ENCODE peak calls at places on chromosomes 7 and 10, in eight cellular contexts. D, X, N, B, G, Y, T and S are unnamed samples.
A peak's percentile ranks its signal among the peaks of the same experiment; 100 is the strongest.

GRCh38 chr10:132904814-132905649 is 37.3 kb downstream of the CFAP46 start:
- DNase-seq in G (no peak), D (no peak), X (no peak), N (no peak), T (no peak), Y (peak; percentile 37), B (peak; percentile 2), S (no peak)

GRCh38 chr7:1454471-1455065 is 4.7 kb downstream of the MICALL2 start:
- DNase-seq in D (no peak), B (peak; percentile 42), G (no peak), Y (no peak), X (no peak), T (no peak), N (no peak), S (no peak)

GRCh38 chr10:107740962-107741690 is 576.6 kb upstream of the SORCS1 start:
- DNase-seq in Y (no peak), G (peak; percentile 32), X (no peak), B (no peak), D (no peak), N (no peak), T (no peak), S (no peak)

GRCh38 chr7:30163231-30163894 is 28.6 kb downstream of the MTURN start:
- DNase-seq in N (no peak), Y (peak; percentile 82), B (no peak), T (no peak), X (no peak), G (peak; percentile 94), D (no peak), S (no peak)

GRCh38 chr7:114206688-114207087 is 207.9 kb upstream of the FOXP2 start:
- DNase-seq in T (no peak), N (no peak), G (no peak), Y (no peak), D (no peak), X (no peak), B (no peak), S (no peak)

GRCh38 chr7:25940086-25940906 is 211.7 kb upstream of the NFE2L3 start:
- DNase-seq in T (no peak), D (no peak), B (no peak), Y (no peak), G (peak; percentile 76), N (no peak), X (no peak), S (no peak)

GRCh38 chr10:127123626-127124025 is 72.8 kb downstream of the INSYN2A start:
- DNase-seq in G (no peak), D (no peak), N (no peak), Y (no peak), T (no peak), X (no peak), B (no peak), S (no peak)

GRCh38 chr10:70634011-70634410 is 31.5 kb upstream of the PRF1 start:
- DNase-seq in G (peak; percentile 82), D (no peak), B (no peak), X (no peak), Y (no peak), T (no peak), N (no peak), S (no peak)

GRCh38 chr10:28331821-28332220 is 29.0 kb upstream of the MPP7 start:
- DNase-seq in N (no peak), B (no peak), D (no peak), T (no peak), G (peak; percentile 81), X (no peak), Y (no peak), S (no peak)

DNA sequence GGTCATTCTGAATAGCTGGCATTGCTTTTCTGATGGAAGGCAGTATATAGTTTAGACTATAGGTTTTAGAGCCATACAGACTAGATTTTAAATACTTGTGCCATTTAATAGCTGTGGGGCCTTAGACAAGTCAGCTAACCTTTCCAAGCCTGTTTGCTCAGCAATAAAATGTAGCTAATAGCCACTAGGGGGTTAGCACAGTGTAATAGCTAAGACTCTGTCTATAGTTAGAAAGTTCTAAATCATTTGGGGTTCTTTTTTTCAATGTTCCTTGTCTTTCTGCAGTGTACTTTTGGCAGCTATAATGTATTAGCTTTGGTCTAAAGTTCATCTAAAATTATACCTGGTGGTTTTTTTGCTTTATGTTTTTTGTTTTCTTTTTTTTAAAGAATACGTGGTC is 7.5 kb upstream of the KIFBP start:
- DNase-seq in G (no peak), B (no peak), Y (no peak), X (no peak), N (no peak), T (no peak), D (no peak), S (peak; percentile 43)
- H3K36me3 ChIP-seq in G (peaks cover 15% of the 10 kb centered on the region), B (peaks cover 45% of the 10 kb centered on the region), Y (peaks cover 100% of the 10 kb centered on the region), X (peaks cover 73% of the 10 kb centered on the region), N (no peaks in the 10 kb centered on the region), T (peaks cover 86% of the 10 kb centered on the region), D (no peaks in the 10 kb centered on the region), S (peaks cover 8% of the 10 kb centered on the region)

DNA sequence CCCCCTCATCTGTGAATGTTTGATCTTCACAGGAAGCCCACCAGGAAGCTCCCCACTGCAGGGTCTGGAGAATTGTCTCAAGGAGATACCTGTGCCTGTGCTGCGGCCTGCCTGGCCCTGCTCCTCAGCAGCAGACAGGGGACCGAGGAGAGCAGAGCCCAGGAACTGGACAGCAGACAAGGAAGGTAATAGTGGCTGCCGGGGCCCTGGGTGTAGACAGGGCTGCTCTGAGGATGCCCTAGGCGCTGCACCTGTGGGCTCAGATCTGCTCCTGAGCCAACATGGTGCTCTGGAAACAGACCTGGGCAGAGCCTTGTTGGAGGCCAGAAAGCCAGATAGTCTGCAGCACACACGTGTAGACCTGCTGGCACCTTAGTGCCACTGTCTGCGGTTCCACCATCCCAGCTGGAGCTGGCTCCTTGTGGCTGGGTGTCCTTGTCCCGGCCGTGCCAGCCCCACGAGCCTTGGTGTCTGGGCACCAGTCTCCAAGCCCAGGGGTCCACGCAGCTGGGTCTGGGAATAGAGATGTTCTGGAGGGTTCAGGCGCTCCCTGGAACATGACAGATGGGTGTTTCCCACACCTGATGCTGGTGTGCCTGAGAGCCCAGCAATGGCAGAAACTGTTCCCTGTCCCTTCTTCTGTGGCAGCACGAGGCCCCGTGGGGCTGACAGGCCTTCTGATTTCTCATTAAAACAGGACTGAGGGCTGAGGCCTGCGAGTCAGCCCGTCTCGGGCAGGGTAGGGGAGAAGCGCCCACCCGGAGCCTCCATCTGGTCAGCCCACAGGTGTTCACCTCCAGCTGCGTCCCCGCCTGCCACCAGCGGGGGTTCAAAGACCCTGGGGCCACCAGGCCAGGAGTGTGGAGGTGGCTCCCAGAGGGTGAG is 44.7 kb downstream of the ZNF467 start:
- DNase-seq in G (no peak), D (no peak), T (no peak), N (no peak), Y (peak; percentile 70), X (no peak), B (no peak), S (no peak)
- H3K36me3 ChIP-seq in G (peaks cover 34% of the 10 kb centered on the region), D (no peaks in the 10 kb centered on the region), T (peaks cover 94% of the 10 kb centered on the region), N (no peaks in the 10 kb centered on the region), Y (peaks cover 100% of the 10 kb centered on the region), X (peaks cover 91% of the 10 kb centered on the region), B (peaks cover 6% of the 10 kb centered on the region), S (no peaks in the 10 kb centered on the region)

GRCh38 chr7:127928852-127929251 is 102.4 kb downstream of the LRRC4 start:
- DNase-seq in B (no peak), X (no peak), N (no peak), G (no peak), Y (no peak), D (no peak), T (no peak), S (no peak)

GRCh38 chr7:127933116-127933515 is 98.1 kb downstream of the LRRC4 start:
- DNase-seq in T (no peak), B (no peak), N (no peak), X (no peak), G (no peak), D (no peak), Y (no peak), S (no peak)

GRCh38 chr7:127932496-127932895 is 98.7 kb downstream of the LRRC4 start:
- DNase-seq in G (no peak), B (no peak), T (no peak), N (no peak), Y (no peak), X (no peak), D (no peak), S (no peak)

GRCh38 chr7:127928222-127928621 is 103.0 kb downstream of the LRRC4 start:
- DNase-seq in Y (no peak), N (no peak), G (no peak), X (no peak), B (no peak), D (no peak), T (no peak), S (no peak)

DNA sequence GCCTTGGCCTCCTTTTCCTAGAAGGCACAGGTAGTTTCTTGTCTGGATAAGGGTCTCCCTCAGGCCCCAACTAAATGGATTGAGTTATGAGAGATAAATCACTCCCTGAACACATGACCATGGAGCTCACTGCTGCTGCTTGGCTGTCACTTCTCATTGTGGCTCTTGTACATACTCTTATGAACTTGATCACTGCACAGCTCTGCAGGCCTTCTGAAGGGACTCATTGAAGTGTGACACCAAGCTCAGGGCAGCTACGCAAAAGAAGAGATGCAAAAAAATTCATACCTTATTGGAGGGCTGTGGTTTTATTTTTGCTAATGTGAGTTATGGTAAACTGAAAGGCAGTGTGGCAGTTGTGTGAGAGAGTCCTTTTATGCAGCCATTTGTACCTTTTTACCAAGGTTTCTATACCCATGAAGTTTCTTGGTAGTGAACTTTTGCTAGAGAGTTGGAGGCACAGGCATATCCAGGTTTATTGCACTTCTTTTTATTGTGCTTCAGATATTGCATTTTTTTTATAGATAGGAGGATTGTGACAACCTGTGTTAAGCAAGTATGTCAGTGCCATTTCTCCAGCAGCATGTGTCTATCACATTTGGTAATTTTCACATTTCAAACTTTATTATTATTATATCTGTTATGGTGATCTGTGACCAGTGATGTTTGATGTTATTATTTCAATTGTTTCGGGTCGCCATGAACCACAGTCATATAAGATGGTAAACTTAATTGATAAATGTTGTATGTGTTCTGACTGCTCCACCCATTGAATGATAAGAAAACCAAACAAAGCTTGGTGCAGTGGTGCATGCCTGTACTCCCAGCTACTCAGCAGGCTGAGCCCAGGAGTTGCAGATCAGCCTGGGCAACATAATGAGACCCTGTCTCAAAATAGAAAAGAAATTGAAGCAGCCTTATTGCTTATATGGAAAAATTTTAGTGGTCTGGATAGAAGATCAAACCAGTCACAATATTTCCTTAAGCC is 100.6 kb downstream of the LRRC4 start:
- DNase-seq in X (no peak), D (no peak), Y (no peak), N (no peak), T (no peak), G (no peak), B (no peak), S (no peak)
- H3K36me3 ChIP-seq in X (peaks cover 11% of the 10 kb centered on the region), D (no peaks in the 10 kb centered on the region), Y (peaks cover 46% of the 10 kb centered on the region), N (no peaks in the 10 kb centered on the region), T (peaks cover 27% of the 10 kb centered on the region), G (peaks cover 7% of the 10 kb centered on the region), B (peaks cover 7% of the 10 kb centered on the region), S (peaks cover 2% of the 10 kb centered on the region)

GRCh38 chr10:10782603-10783002 is 235.1 kb upstream of the CELF2 start:
- DNase-seq in N (no peak), Y (no peak), B (no peak), D (no peak), X (no peak), T (no peak), G (peak; percentile 64), S (no peak)

GRCh38 chr10:10788761-10789160 is 228.9 kb upstream of the CELF2 start:
- DNase-seq in B (no peak), T (no peak), D (no peak), G (no peak), N (no peak), Y (no peak), X (no peak), S (no peak)

GRCh38 chr10:10787586-10787985 is 230.1 kb upstream of the CELF2 start:
- DNase-seq in T (no peak), N (no peak), Y (no peak), D (no peak), G (no peak), B (no peak), X (no peak), S (no peak)

GRCh38 chr10:10786334-10787090 is 231.2 kb upstream of the CELF2 start:
- DNase-seq in N (no peak), G (peak; percentile 92), D (no peak), T (no peak), Y (no peak), B (no peak), X (no peak), S (no peak)

GRCh38 chr10:10785627-10786333 is 231.9 kb upstream of the CELF2 start:
- DNase-seq in G (peak; percentile 80), T (no peak), Y (no peak), D (no peak), N (no peak), X (no peak), B (no peak), S (no peak)
- H3K36me3 ChIP-seq in G (no peaks in the 10 kb centered on the region), T (peaks cover 7% of the 10 kb centered on the region), Y (no peaks in the 10 kb centered on the region), D (no peaks in the 10 kb centered on the region), N (no peaks in the 10 kb centered on the region), X (no peaks in the 10 kb centered on the region), B (no peaks in the 10 kb centered on the region), S (no peaks in the 10 kb centered on the region)